ENCODE peak calls at places on chromosomes 4 and X, in five cellular contexts. One of them, this sample, is unnamed.

GRCh38 chr4:113657834-113658233 is 103.7 kb downstream of the CAMK2D start:
- DNase-seq in fibroblast of lung: peak
- DNase-seq in left ventricle myocardium inferior: no peak
- DNase-seq in stomach: no peak
- DNase-seq in hepatocyte: no peak
- DNase-seq in this sample: no peak

GRCh38 chr4:56613101-56613862 is 67.8 kb downstream of the HOPX start:
- DNase-seq in fibroblast of lung: peak
- DNase-seq in left ventricle myocardium inferior: no peak
- DNase-seq in stomach: no peak
- DNase-seq in hepatocyte: peak
- DNase-seq in this sample: no peak

GRCh38 chrX:298993-299392 is 17.8 kb downstream of the PLCXD1 start:
- DNase-seq in fibroblast of lung: no peak
- DNase-seq in left ventricle myocardium inferior: no peak
- DNase-seq in stomach: no peak
- DNase-seq in hepatocyte: no peak
- DNase-seq in this sample: no peak

GRCh38 chr4:80336582-80336981 is 1.1 kb downstream of the CFAP299 start:
- DNase-seq in fibroblast of lung: peak
- DNase-seq in left ventricle myocardium inferior: no peak
- DNase-seq in stomach: no peak
- DNase-seq in hepatocyte: peak
- DNase-seq in this sample: no peak

GRCh38 chrX:54615109-54615508 is 85.1 kb downstream of the GNL3L start:
- DNase-seq in fibroblast of lung: no peak
- DNase-seq in left ventricle myocardium inferior: no peak
- DNase-seq in stomach: no peak
- DNase-seq in hepatocyte: no peak
- DNase-seq in this sample: no peak

GRCh38 chr4:17781072-17781830 is at the start of gene FAM184B:
- DNase-seq in fibroblast of lung: no peak
- DNase-seq in left ventricle myocardium inferior: no peak
- DNase-seq in stomach: no peak
- DNase-seq in hepatocyte: peak
- DNase-seq in this sample: no peak

GRCh38 chrX:118657413-118657812 is 70.0 kb upstream of the IL13RA1 start:
- DNase-seq in fibroblast of lung: no peak
- DNase-seq in left ventricle myocardium inferior: no peak
- DNase-seq in stomach: no peak
- DNase-seq in hepatocyte: no peak
- DNase-seq in this sample: no peak

GRCh38 chr4:75289843-75290616 is 224.2 kb downstream of the RCHY1 start:
- DNase-seq in fibroblast of lung: peak
- DNase-seq in left ventricle myocardium inferior: no peak
- DNase-seq in stomach: peak
- DNase-seq in hepatocyte: peak
- DNase-seq in this sample: no peak

GRCh38 chr4:83657336-83657735 is 121.4 kb downstream of the GPAT3 start:
- DNase-seq in fibroblast of lung: no peak
- DNase-seq in left ventricle myocardium inferior: no peak
- DNase-seq in stomach: no peak
- DNase-seq in hepatocyte: no peak
- DNase-seq in this sample: no peak

GRCh38 chr4:24607338-24607737 is 23.0 kb upstream of the DHX15 start:
- DNase-seq in fibroblast of lung: peak
- DNase-seq in left ventricle myocardium inferior: no peak
- DNase-seq in stomach: no peak
- DNase-seq in hepatocyte: no peak
- DNase-seq in this sample: no peak

GRCh38 chr4:177163532-177163931 is 146.1 kb upstream of the NEIL3 start:
- DNase-seq in fibroblast of lung: no peak
- DNase-seq in left ventricle myocardium inferior: no peak
- DNase-seq in stomach: no peak
- DNase-seq in hepatocyte: no peak
- DNase-seq in this sample: no peak

GRCh38 chrX:78124304-78124703 is 15.1 kb downstream of the TAF9B start:
- DNase-seq in fibroblast of lung: peak
- DNase-seq in left ventricle myocardium inferior: no peak
- DNase-seq in stomach: no peak
- DNase-seq in hepatocyte: no peak
- DNase-seq in this sample: no peak

GRCh38 chr4:44674471-44674870 is 3.7 kb upstream of the GUF1 start:
- DNase-seq in fibroblast of lung: peak
- DNase-seq in left ventricle myocardium inferior: no peak
- DNase-seq in stomach: no peak
- DNase-seq in hepatocyte: no peak
- DNase-seq in this sample: no peak

GRCh38 chr4:177348348-177348747 is 38.7 kb downstream of the NEIL3 start:
- DNase-seq in fibroblast of lung: no peak
- DNase-seq in left ventricle myocardium inferior: no peak
- DNase-seq in stomach: no peak
- DNase-seq in hepatocyte: no peak
- DNase-seq in this sample: no peak

GRCh38 chr4:118237531-118237930 is 115.3 kb downstream of the PRSS12 start:
- DNase-seq in fibroblast of lung: no peak
- DNase-seq in left ventricle myocardium inferior: no peak
- DNase-seq in stomach: no peak
- DNase-seq in hepatocyte: no peak
- DNase-seq in this sample: no peak

GRCh38 chrX:23770142-23770541 is 12.8 kb upstream of the SAT1 start:
- DNase-seq in fibroblast of lung: no peak
- DNase-seq in left ventricle myocardium inferior: no peak
- DNase-seq in stomach: no peak
- DNase-seq in hepatocyte: no peak
- DNase-seq in this sample: no peak

GRCh38 chr4:127574643-127575042 is 58.1 kb upstream of the INTU start:
- DNase-seq in fibroblast of lung: no peak
- DNase-seq in left ventricle myocardium inferior: no peak
- DNase-seq in stomach: no peak
- DNase-seq in hepatocyte: no peak
- DNase-seq in this sample: no peak

DNA sequence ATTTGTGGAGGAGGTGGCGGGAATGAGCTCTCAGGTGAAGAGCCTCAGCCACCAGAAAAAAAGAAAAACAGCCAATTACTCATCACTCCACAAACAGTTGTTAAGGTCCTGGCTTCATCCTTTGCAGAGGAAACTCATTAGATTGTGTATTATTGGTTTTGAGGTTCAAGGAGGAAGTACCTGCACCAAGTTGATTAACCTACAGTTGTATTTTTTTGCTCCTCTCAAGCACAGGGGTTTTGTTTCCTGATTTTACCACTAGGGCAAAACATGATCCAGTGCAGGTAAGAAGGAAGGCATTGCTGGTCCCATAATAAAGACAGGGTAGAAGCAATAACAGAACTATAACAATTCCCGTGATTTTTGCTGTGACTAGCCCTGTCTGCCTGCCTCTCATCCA is 84.0 kb upstream of the QRFPR start:
- DNase-seq in fibroblast of lung: no peak
- DNase-seq in left ventricle myocardium inferior: no peak
- DNase-seq in stomach: no peak
- DNase-seq in hepatocyte: no peak
- DNase-seq in this sample: no peak
- TF ChIP-seq CTCF in fibroblast of lung: no peak
- TF ChIP-seq CTCF in left ventricle myocardium inferior: no peak
- TF ChIP-seq CTCF in stomach: no peak
- TF ChIP-seq CTCF in hepatocyte: no peak
- TF ChIP-seq CTCF in this sample: no peak

DNA sequence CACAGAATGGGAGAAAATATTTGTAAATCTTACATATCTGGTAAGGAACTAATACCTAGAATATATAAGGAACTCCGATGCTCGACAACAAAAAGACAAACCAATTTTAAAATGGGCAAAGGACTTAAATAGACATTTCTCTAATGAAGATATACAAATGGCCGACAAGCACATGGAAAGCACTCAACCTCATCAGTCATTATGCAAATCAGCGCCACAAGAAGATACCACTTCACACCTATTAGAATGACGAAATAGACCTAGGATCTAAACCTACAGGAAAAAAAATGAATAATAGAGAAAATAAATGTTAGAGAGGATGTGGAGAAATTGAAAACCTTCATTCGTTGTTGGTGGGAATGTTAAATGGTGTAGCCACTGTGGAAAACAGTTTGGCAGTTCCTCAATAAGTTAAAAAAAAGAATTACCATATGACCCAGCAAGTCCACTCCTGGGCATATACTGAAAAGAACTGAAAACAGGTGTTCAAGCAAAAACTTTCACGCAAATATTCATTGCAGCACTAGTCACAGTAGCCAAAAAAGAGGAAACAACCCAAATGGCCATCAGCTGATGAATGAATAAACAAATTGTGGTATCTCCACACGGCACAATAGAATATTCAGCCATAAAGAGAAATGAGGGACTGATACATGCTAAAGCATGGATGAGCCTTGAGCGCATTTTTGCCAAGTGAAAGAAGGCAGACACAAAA is 57.3 kb upstream of the WDR19 start:
- DNase-seq in fibroblast of lung: no peak
- DNase-seq in left ventricle myocardium inferior: no peak
- DNase-seq in stomach: no peak
- DNase-seq in hepatocyte: no peak
- DNase-seq in this sample: no peak
- H3K4me3 ChIP-seq in fibroblast of lung: no peak
- H3K4me3 ChIP-seq in left ventricle myocardium inferior: no peak
- H3K4me3 ChIP-seq in stomach: no peak
- H3K4me3 ChIP-seq in hepatocyte: no peak
- H3K4me3 ChIP-seq in this sample: no peak

GRCh38 chr4:152356428-152357034 is 179.4 kb downstream of the FBXW7 start:
- DNase-seq in fibroblast of lung: peak
- DNase-seq in left ventricle myocardium inferior: no peak
- DNase-seq in stomach: no peak
- DNase-seq in hepatocyte: no peak
- DNase-seq in this sample: no peak
- TF ChIP-seq CTCF in fibroblast of lung: no peak
- TF ChIP-seq CTCF in left ventricle myocardium inferior: no peak
- TF ChIP-seq CTCF in stomach: no peak
- TF ChIP-seq CTCF in hepatocyte: peak
- TF ChIP-seq CTCF in this sample: peak

GRCh38 chrX:47247999-47248320 is 15.2 kb downstream of the USP11 start:
- DNase-seq in fibroblast of lung: no peak
- DNase-seq in left ventricle myocardium inferior: no peak
- DNase-seq in stomach: no peak
- DNase-seq in hepatocyte: no peak
- DNase-seq in this sample: no peak

GRCh38 chrX:47250017-47250347 is 17.2 kb downstream of the USP11 start:
- DNase-seq in fibroblast of lung: no peak
- DNase-seq in left ventricle myocardium inferior: no peak
- DNase-seq in stomach: no peak
- DNase-seq in hepatocyte: no peak
- DNase-seq in this sample: no peak

GRCh38 chrX:47245156-47245555 is 12.3 kb downstream of the USP11 start:
- DNase-seq in fibroblast of lung: no peak
- DNase-seq in left ventricle myocardium inferior: no peak
- DNase-seq in stomach: no peak
- DNase-seq in hepatocyte: no peak
- DNase-seq in this sample: no peak

GRCh38 chrX:47248576-47248975 is 15.8 kb downstream of the USP11 start:
- DNase-seq in fibroblast of lung: no peak
- DNase-seq in left ventricle myocardium inferior: no peak
- DNase-seq in stomach: no peak
- DNase-seq in hepatocyte: no peak
- DNase-seq in this sample: no peak

DNA sequence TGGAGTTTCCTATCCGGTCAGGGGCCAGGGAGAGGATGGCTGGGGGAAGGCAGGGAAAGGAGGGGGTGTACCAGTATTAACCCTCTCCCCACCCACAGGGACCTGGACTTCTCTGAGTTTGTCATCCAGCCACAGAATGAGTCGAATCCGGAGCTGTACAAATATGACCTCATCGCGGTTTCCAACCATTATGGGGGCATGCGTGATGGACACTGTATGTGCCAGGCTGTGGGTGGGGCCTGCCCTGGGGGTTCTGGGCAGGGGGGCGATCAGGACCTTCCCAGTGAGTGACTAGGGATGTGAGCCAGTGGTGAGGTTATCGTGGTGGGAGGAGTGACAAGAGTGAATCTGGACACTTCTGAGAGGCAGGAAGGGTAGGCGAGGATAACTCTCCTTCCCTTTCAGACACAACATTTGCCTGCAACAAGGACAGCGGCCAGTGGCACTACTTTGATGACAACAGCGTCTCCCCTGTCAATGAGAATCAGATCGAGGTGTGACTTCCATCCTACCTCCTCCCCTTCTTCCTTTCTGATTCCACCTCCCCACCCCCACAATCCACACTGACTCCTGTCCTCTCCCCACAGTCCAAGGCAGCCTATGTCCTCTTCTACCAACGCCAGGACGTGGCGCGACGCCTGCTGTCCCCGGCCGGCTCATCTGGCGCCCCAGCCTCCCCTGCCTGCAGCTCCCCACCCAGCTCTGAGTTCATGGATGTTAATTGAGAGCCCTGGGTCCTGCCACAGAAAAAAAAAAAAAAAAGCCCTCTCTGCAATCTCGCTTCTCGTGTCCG is 14.6 kb downstream of the USP11 start:
- DNase-seq in fibroblast of lung: peak
- DNase-seq in left ventricle myocardium inferior: no peak
- DNase-seq in stomach: no peak
- DNase-seq in hepatocyte: no peak
- DNase-seq in this sample: no peak
- H3K4me3 ChIP-seq in fibroblast of lung: no peak
- H3K4me3 ChIP-seq in left ventricle myocardium inferior: no peak
- H3K4me3 ChIP-seq in stomach: no peak
- H3K4me3 ChIP-seq in hepatocyte: no peak
- H3K4me3 ChIP-seq in this sample: no peak

DNA sequence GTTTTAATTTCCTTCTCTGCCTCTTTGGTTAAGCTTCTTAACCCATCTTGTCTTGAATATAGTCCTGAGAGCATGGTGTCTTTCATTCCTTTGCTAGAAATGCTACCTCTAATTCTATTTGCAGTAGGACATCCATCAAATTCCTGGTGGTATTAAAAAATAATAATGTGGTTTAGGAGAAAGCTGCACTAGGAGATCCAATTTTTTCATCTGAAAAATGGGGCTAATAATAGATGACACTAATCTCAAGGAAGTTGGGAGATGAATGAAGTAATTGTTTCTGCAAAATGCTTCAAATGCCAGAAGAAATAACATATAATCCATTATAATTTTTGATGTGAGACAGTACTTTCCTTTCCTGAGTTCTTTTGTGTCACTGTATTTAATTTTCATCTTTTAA is 194.9 kb downstream of the PACRGL start:
- DNase-seq in fibroblast of lung: no peak
- DNase-seq in left ventricle myocardium inferior: no peak
- DNase-seq in stomach: no peak
- DNase-seq in hepatocyte: no peak
- DNase-seq in this sample: no peak
- TF ChIP-seq CTCF in fibroblast of lung: no peak
- TF ChIP-seq CTCF in left ventricle myocardium inferior: no peak
- TF ChIP-seq CTCF in stomach: no peak
- TF ChIP-seq CTCF in hepatocyte: no peak
- TF ChIP-seq CTCF in this sample: no peak

GRCh38 chrX:110081740-110082139 is 78.8 kb downstream of the TMEM164 start:
- DNase-seq in fibroblast of lung: peak
- DNase-seq in left ventricle myocardium inferior: peak
- DNase-seq in stomach: peak
- DNase-seq in hepatocyte: no peak
- DNase-seq in this sample: no peak
- H3K4me3 ChIP-seq in fibroblast of lung: no peak
- H3K4me3 ChIP-seq in left ventricle myocardium inferior: no peak
- H3K4me3 ChIP-seq in stomach: no peak
- H3K4me3 ChIP-seq in hepatocyte: no peak
- H3K4me3 ChIP-seq in this sample: no peak

This sample was measured in LNCaP clone FGC.